ENCODE peak calls at places on chromosomes 11 and 22, in six cellular contexts. C is IMR-90, B is neuronal stem cell, J is H9, V is mesenchymal stem cell, X is trophoblast cell. Z is an unnamed sample.

GRCh38 chr11:76786053-76787014 is 3.2 kb downstream of the TSKU start:
- DNase-seq in C (no peak), V (no peak), B (no peak), X (no peak), J (no peak), Z (no peak)

GRCh38 chr11:95923441-95923729 is 522 bp downstream of the MTMR2 start:
- DNase-seq in B (no peak), C (no peak), X (no peak), V (no peak), J (no peak), Z (no peak)

GRCh38 chr22:43823353-43823908 is 11.3 kb upstream of the EFCAB6 start:
- DNase-seq in B (no peak), C (no peak), X (no peak), V (no peak), J (peak; percentile 29), Z (peak; percentile 50)

GRCh38 chr11:113906038-113906437 is 1.4 kb downstream of the HTR3B start:
- DNase-seq in X (no peak), B (peak; percentile 24), J (peak; percentile 61), C (peak; percentile 51), V (peak; percentile 56), Z (no peak)

GRCh38 chr11:56750190-56750589 is 1.7 kb upstream of the OR9G4 start:
- DNase-seq in V (no peak), B (no peak), C (no peak), X (no peak), J (peak; percentile 54), Z (peak; percentile 9)

GRCh38 chr11:122523841-122524531 is 131.5 kb upstream of the UBASH3B start:
- DNase-seq in C (no peak), V (no peak), J (peak; percentile 56), B (no peak), X (no peak), Z (peak; percentile 45)

GRCh38 chr22:36258750-36259619 is 6.1 kb downstream of the APOL1 start:
- DNase-seq in X (no peak), V (peak; percentile 61), J (peak; percentile 76), B (peak; percentile 74), C (peak; percentile 64), Z (no peak)

GRCh38 chr22:49936973-49937757 is 18.7 kb downstream of the CRELD2 start:
- DNase-seq in J (no peak), V (peak; percentile 75), B (no peak), X (no peak), C (no peak), Z (no peak)

GRCh38 chr11:4695442-4695841 is 2.2 kb downstream of the OR51E2 start:
- DNase-seq in C (peak; percentile 52), V (no peak), J (no peak), B (no peak), X (no peak), Z (no peak)

GRCh38 chr11:128704517-128704916 is 10.6 kb downstream of the FLI1 start:
- DNase-seq in J (no peak), C (no peak), B (no peak), X (no peak), V (no peak), Z (no peak)

GRCh38 chr11:70478194-70478890 is 80.0 kb downstream of the CTTN start:
- DNase-seq in V (no peak), J (no peak), C (no peak), B (no peak), X (no peak), Z (no peak)

GRCh38 chr11:127470485-127470884 is 469.9 kb upstream of the KIRREL3 start:
- DNase-seq in J (no peak), V (peak; percentile 24), B (no peak), C (no peak), X (peak; percentile 6), Z (no peak)

GRCh38 chr11:17386331-17387084 is 2.0 kb downstream of the KCNJ11 start:
- DNase-seq in J (peak; percentile 75), X (peak; percentile 47), B (no peak), C (peak; percentile 34), V (peak; percentile 55), Z (peak; percentile 82)

GRCh38 chr11:121418625-121419114 is 33.4 kb upstream of the SORL1 start:
- DNase-seq in X (peak; percentile 17), B (no peak), J (no peak), C (no peak), V (no peak), Z (no peak)

DNA sequence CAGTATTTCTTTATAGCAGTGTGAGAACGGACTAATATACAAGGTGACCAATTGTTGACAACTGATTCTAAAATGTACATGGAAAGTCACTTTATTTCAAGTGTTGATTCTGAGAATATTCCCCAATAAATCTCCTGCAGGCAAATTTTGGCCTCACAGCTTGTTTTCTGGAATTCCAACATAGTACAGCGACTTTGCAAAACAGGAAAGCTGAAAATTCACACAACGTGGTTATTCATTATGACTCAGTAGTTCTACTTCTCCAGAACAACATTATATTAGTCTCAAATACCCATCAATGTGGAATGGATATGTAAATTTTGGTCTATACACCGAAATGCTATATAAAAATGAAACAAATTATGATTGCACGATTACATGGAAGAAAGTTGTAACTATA is 22.5 kb upstream of the OR5AN1 start:
- DNase-seq in J (no peak), C (no peak), V (no peak), X (no peak), B (no peak), Z (no peak)
- H3K9me3 ChIP-seq in J (no peaks in the 10 kb centered on the region), C (no peaks in the 10 kb centered on the region), V (no peaks in the 10 kb centered on the region), X (no peaks in the 10 kb centered on the region), B (no peaks in the 10 kb centered on the region), Z (no peaks in the 10 kb centered on the region)

DNA sequence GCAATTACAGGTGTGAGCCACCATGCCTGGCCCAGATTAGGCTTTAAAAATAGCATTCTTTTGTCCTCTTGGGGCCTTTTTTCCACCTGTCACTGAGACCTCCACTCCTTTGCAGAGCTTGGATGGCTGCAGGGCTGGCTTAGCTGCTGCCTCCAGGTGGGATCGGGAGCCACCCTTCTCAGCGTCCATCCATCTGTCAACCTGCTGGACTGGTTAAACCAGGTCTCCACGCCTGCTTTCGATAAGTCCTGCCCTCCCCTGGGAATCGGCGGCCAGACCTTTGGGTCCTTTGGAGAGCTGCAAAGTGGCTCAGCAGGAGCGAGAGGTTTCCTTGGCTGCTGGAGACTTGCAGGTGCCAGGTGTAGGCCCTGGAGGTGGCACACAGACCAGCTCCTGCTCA is 23.4 kb upstream of the GRAMD4 start:
- DNase-seq in V (no peak), B (no peak), J (peak; percentile 68), X (peak; percentile 98), C (no peak), Z (no peak)
- H2AFZ ChIP-seq in V (no peak overlapping the region), B (no peak overlapping the region), J (no peak overlapping the region), X (no peak overlapping the region), C (peak overlapping the region; percentile 51), Z (no peak overlapping the region)

GRCh38 chr11:9757809-9758675 is 94.2 kb downstream of the SWAP70 start:
- DNase-seq in V (peak; percentile 76), C (peak; percentile 72), B (peak; percentile 74), X (peak; percentile 90), J (peak; percentile 80), Z (no peak)
- H3K18ac ChIP-seq in V (peak overlapping the region; percentile 93), C (peak overlapping the region; percentile 97), B (peak overlapping the region; percentile 96), X (peak overlapping the region; percentile 92), J (peak overlapping the region; percentile 19), Z (peak overlapping the region; percentile 93)

DNA sequence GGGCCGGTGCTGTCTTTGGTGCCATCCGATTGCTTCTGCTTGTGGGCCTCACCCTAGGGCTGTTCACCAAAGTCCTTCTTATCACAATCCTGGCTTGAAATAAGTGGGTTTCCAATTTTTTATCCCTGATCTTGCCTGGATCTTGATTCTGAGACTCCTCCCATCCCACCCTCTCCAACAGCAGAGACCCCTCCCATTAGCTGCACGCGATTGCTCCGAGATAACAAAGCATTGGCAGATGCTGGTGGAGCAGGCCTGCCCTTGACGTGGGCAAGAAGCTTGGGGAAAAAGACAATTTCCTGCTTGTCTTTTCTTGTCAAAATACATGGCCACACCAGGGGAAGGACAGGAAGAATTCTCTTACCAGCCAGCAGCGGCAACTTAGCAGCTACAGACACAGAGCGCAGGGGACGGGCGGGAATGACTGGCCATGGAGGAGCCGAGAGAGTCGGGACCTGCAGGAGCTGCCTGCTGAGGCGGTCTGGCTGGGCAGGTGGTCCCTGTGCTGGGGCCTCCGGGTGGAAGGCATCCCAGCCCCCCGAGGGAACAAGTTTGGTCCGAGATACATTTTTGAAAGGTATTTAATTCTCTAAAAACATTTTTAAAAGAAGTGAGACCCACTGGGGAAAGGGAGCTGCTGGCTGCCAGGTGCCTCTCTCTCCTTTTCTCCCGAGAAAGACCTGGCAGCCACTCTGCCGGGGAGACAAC is 9.7 kb upstream of the BID start:
- DNase-seq in C (no peak), V (no peak), J (no peak), X (no peak), B (no peak), Z (no peak)
- H3K9me3 ChIP-seq in C (no peaks in the 10 kb centered on the region), V (no peaks in the 10 kb centered on the region), J (no peaks in the 10 kb centered on the region), X (no peaks in the 10 kb centered on the region), B (peaks cover 5% of the 10 kb centered on the region), Z (no peaks in the 10 kb centered on the region)

GRCh38 chr11:44306469-44307244 is 3.3 kb downstream of the ALX4 start:
- DNase-seq in J (no peak), V (no peak), C (no peak), X (no peak), B (no peak), Z (peak; percentile 73)

GRCh38 chr11:44304091-44305084 is 5.6 kb downstream of the ALX4 start:
- DNase-seq in X (peak; percentile 7), J (peak; percentile 60), V (peak; percentile 34), C (no peak), B (no peak), Z (no peak)

GRCh38 chr11:44305149-44305642 is 4.7 kb downstream of the ALX4 start:
- DNase-seq in V (no peak), C (no peak), X (no peak), B (no peak), J (no peak), Z (no peak)

GRCh38 chr11:44307340-44308099 is 2.4 kb downstream of the ALX4 start:
- DNase-seq in C (no peak), X (no peak), J (no peak), B (no peak), V (no peak), Z (no peak)

DNA sequence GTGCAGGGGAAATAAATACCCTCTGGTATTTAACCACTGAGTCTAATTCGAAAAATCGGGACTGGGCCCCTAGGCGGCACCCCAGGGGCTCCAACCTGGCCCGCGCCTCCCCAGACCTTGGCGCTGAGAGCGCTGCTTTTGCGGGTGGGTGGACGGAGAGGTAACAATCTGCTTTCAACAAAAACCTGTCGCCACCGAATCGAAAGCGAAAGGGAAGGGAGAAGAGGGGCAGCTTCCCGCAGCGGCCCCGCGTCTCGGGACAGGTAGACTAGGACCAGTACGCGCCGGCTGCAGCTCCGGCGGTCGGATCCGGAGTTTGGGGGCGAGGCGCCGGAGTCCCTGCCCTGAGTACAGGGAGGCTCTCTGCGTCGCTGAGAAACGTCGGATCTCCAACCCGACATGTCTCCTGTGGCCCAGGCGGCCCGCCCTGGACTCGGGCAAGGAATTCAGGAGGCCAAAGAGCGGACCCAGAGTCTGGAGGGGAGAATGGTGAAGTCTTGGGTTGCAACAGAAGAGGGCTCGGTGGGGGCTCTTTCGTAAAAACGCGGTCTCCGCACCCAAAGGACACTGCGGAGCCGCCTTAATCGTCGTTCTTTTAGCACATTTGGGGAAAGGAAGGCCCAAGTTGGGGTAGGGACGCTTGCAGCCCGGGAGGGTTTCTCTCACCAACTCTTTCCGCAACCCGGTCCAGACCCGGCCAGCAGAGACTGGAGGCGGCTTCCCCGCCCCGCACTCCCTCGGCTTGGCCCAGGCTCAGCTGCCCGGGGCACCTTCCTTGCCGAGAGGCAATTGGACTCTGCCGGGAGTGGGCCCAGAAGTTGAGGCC is 4.1 kb downstream of the ALX4 start:
- DNase-seq in V (peak; percentile 52), C (no peak), J (no peak), B (no peak), X (peak; percentile 9), Z (peak; percentile 77)
- H2AFZ ChIP-seq in V (no peak overlapping the region), C (peak overlapping the region; percentile 61), J (no peak overlapping the region), B (peak overlapping the region; percentile 77), X (no peak overlapping the region), Z (no peak overlapping the region)